ENCODE peak calls at places on chromosomes 4 and X, in ten cellular contexts. Q is activated T-helper 1 cell treated with anti-CD3 and anti-CD28 coated beads, Interleukin-2, amount 50 U/mL, for 16 hours; Y is GM04503; T is GM12865; U is NCI-H2081; G is A172; R is stimulated activated CD4-positive, alpha-beta T cell treated with anti-CD3 and anti-CD28 coated beads, Interleukin-4, amount 100 ng/mL, for 24 hours; A is amniotic stem cell; B is fibroblast of lung; N is activated naive CD8-positive, alpha-beta T cell treated with anti-CD3 and anti-CD28 coated beads for 36 hours. Z is an unnamed sample.

GRCh38 chrX:46791927-46792825 is 33.3 kb upstream of the SLC9A7 start:
- DNase-seq in A (peak), G (peak), U (no peak), B (peak), Y (peak), T (peak), N (peak), Q (no peak), R (peak), Z (no peak)

GRCh38 chr4:55851885-55852284 is 1.6 kb upstream of the EXOC1 start:
- DNase-seq in G (no peak), N (peak), T (no peak), Y (no peak), U (no peak), B (no peak), R (peak), Q (no peak), A (no peak), Z (no peak)

GRCh38 chrX:153411255-153411987 is at the start of gene ZFP92:
- DNase-seq in U (no peak), R (peak), A (no peak), N (peak), B (no peak), G (no peak), Q (no peak), Y (no peak), T (no peak), Z (no peak)

GRCh38 chrX:125266153-125266660 is 53.5 kb upstream of the TEX13C start:
- DNase-seq in N (no peak), Y (no peak), G (no peak), T (no peak), Q (no peak), A (no peak), R (no peak), B (no peak), U (no peak), Z (no peak)

GRCh38 chr4:15653864-15654391 is 1.2 kb downstream of the FBXL5 start:
- DNase-seq in N (peak), Y (no peak), T (peak), R (no peak), Q (no peak), B (peak), G (peak), A (no peak), U (no peak), Z (no peak)

GRCh38 chr4:87497141-87497540 is 32.0 kb downstream of the SPARCL1 start:
- DNase-seq in G (no peak), T (peak), R (no peak), U (no peak), B (no peak), N (no peak), Q (no peak), Y (no peak), A (no peak), Z (no peak)

GRCh38 chrX:28966335-28966734 is 379.1 kb downstream of the IL1RAPL1 start:
- DNase-seq in A (no peak), Q (no peak), R (no peak), T (peak), Y (no peak), N (no peak), G (no peak), B (peak), U (no peak), Z (no peak)

GRCh38 chr4:25361253-25361652 is 15.8 kb upstream of the ANAPC4 start:
- DNase-seq in N (no peak), U (no peak), T (no peak), Q (no peak), B (no peak), G (no peak), Y (no peak), A (no peak), R (no peak), Z (no peak)

GRCh38 chr4:65399131-65399530 is 271.2 kb downstream of the EPHA5 start:
- DNase-seq in U (no peak), R (no peak), N (no peak), G (no peak), Y (no peak), Q (no peak), B (no peak), A (no peak), T (no peak), Z (no peak)

GRCh38 chr4:85606505-85606904 is 131.6 kb downstream of the ARHGAP24 start:
- DNase-seq in Y (no peak), Q (no peak), T (no peak), B (no peak), A (no peak), U (no peak), G (no peak), N (no peak), R (no peak), Z (no peak)

GRCh38 chrX:30196322-30196721 is 19.0 kb upstream of the MAGEB2 start:
- DNase-seq in Y (no peak), U (peak), N (no peak), R (no peak), A (no peak), T (peak), G (peak), B (peak), Q (no peak), Z (no peak)

GRCh38 chr4:147590249-147590920 is 26.8 kb upstream of the TMEM184C start:
- DNase-seq in N (peak), Q (no peak), G (peak), R (peak), Y (no peak), U (peak), A (peak), T (peak), B (peak), Z (no peak)

GRCh38 chr4:140944539-140944938 is 188.4 kb upstream of the TBC1D9 start:
- DNase-seq in B (peak), N (no peak), Y (peak), G (peak), T (no peak), U (no peak), R (no peak), A (no peak), Q (no peak), Z (no peak)

GRCh38 chrX:20057479-20057878 is 59.2 kb downstream of the MAP7D2 start:
- DNase-seq in Q (no peak), T (no peak), R (no peak), G (no peak), U (no peak), N (no peak), Y (no peak), A (no peak), B (no peak), Z (no peak)

GRCh38 chr4:88629826-88630225 is 37.5 kb downstream of the HERC3 start:
- DNase-seq in G (no peak), R (no peak), Y (no peak), A (no peak), U (no peak), T (no peak), Q (no peak), B (peak), N (no peak), Z (no peak)

GRCh38 chrX:43836435-43837184 is 45.6 kb downstream of the MAOB start:
- DNase-seq in N (no peak), Q (no peak), B (peak), G (peak), Y (no peak), A (no peak), T (peak), U (no peak), R (no peak), Z (no peak)

GRCh38 chr4:98663226-98664006 is 5.0 kb upstream of the TSPAN5 start:
- DNase-seq in A (no peak), G (no peak), N (peak), Q (no peak), Y (no peak), U (no peak), T (peak), R (peak), B (no peak), Z (no peak)

GRCh38 chrX:39065051-39065871 is 264.0 kb downstream of the MID1IP1 start:
- DNase-seq in B (no peak), Y (no peak), A (no peak), U (peak), N (no peak), R (no peak), G (no peak), Q (no peak), T (no peak), Z (no peak)

GRCh38 chr4:145482209-145483021 is 762 bp downstream of the SMAD1 start:
- DNase-seq in Q (no peak), B (peak), G (peak), T (peak), N (peak), U (no peak), R (peak), A (peak), Y (peak), Z (no peak)

GRCh38 chr4:110618091-110619000 is 4.5 kb downstream of the PITX2 start:
- DNase-seq in B (no peak), T (no peak), G (no peak), Q (no peak), A (no peak), N (no peak), U (no peak), R (no peak), Y (no peak), Z (no peak)

GRCh38 chr4:80196259-80197131 is 808 bp upstream of the PRDM8 start:
- DNase-seq in B (no peak), Y (no peak), N (no peak), Q (no peak), A (no peak), G (no peak), R (no peak), U (no peak), T (no peak), Z (no peak)

GRCh38 chrX:118961866-118962560 is 12.4 kb upstream of the LONRF3 start:
- DNase-seq in T (no peak), Y (no peak), A (no peak), R (no peak), B (no peak), N (no peak), G (no peak), Q (no peak), U (no peak), Z (no peak)

GRCh38 chr4:128221556-128221955 is 66.1 kb downstream of the PGRMC2 start:
- DNase-seq in Q (no peak), R (no peak), A (no peak), T (no peak), U (no peak), N (no peak), Y (no peak), B (no peak), G (no peak), Z (no peak)

GRCh38 chr4:150155391-150155790 is 77.1 kb downstream of the DCLK2 start:
- DNase-seq in G (no peak), R (no peak), Y (no peak), T (no peak), A (no peak), B (no peak), Q (no peak), U (no peak), N (no peak), Z (no peak)

GRCh38 chr4:4339504-4340085 is 47.3 kb upstream of the NSG1 start:
- DNase-seq in G (no peak), B (no peak), Q (no peak), T (no peak), U (no peak), Y (no peak), A (no peak), R (no peak), N (no peak), Z (no peak)

GRCh38 chr4:83011779-83012630 is 1.4 kb upstream of the LIN54 start:
- DNase-seq in U (peak), Y (no peak), N (peak), B (peak), T (peak), A (no peak), Q (peak), R (peak), G (no peak), Z (no peak)

GRCh38 chr4:2832309-2832980 is 11.2 kb upstream of the ADD1 start:
- DNase-seq in B (no peak), U (no peak), Y (no peak), T (peak), A (no peak), N (no peak), Q (no peak), R (no peak), G (no peak), Z (no peak)

GRCh38 chr4:152935661-152936445 is at the start of gene FHDC1:
- DNase-seq in R (no peak), Q (no peak), T (peak), N (peak), G (peak), B (no peak), A (no peak), U (peak), Y (no peak), Z (no peak)

Z was measured in esophagus squamous epithelium.